ENCODE peak calls at places on chromosomes 6 and 20, in six cellular contexts. W, V, Z, E, U and L are unnamed samples.

GRCh38 chr6:81938991-81939773 is 186.7 kb upstream of the TENT5A start:
- DNase-seq in W (no peak), V (no peak), Z (peak; percentile 84), E (no peak), U (peak; percentile 40), L (no peak)

GRCh38 chr6:29845405-29846006 is 17.9 kb downstream of the HLA-G start:
- DNase-seq in W (no peak), V (peak; percentile 88), Z (no peak), E (no peak), U (peak; percentile 64), L (no peak)

GRCh38 chr6:139982652-139983051 is 608.2 kb upstream of the CITED2 start:
- DNase-seq in W (peak; percentile 65), V (no peak), Z (peak; percentile 82), E (no peak), U (no peak), L (no peak)

GRCh38 chr6:16007146-16007545 is 121.7 kb upstream of the MYLIP start:
- DNase-seq in W (no peak), V (no peak), Z (no peak), E (no peak), U (no peak), L (no peak)

GRCh38 chr6:56691201-56691595 is 48.5 kb upstream of the DST start:
- DNase-seq in W (no peak), V (no peak), Z (no peak), E (no peak), U (no peak), L (no peak)

GRCh38 chr20:19881990-19882389 is 123.9 kb downstream of the RIN2 start:
- DNase-seq in W (no peak), V (no peak), Z (no peak), E (no peak), U (no peak), L (no peak)

GRCh38 chr6:154509421-154510143 is 903 bp downstream of the CNKSR3 start:
- DNase-seq in W (no peak), V (peak; percentile 22), Z (peak; percentile 41), E (no peak), U (peak; percentile 23), L (no peak)

GRCh38 chr6:158016571-158017383 is 35.1 kb downstream of the SYNJ2 start:
- DNase-seq in W (no peak), V (no peak), Z (no peak), E (no peak), U (no peak), L (no peak)

GRCh38 chr6:52517502-52518278 is 59.2 kb downstream of the TRAM2 start:
- DNase-seq in W (peak; percentile 81), V (peak; percentile 78), Z (peak; percentile 99), E (no peak), U (peak; percentile 94), L (no peak)

GRCh38 chr6:71043902-71044301 is 87.0 kb upstream of the B3GAT2 start:
- DNase-seq in W (no peak), V (no peak), Z (peak; percentile 35), E (peak; percentile 29), U (peak; percentile 11), L (no peak)

GRCh38 chr20:58100731-58101356 is 127.6 kb downstream of the ANKRD60 start:
- DNase-seq in W (no peak), V (no peak), Z (no peak), E (no peak), U (no peak), L (no peak)

GRCh38 chr6:145137425-145137824 is 597.9 kb downstream of the EPM2A start:
- DNase-seq in W (peak; percentile 15), V (no peak), Z (peak; percentile 40), E (peak; percentile 44), U (peak; percentile 13), L (no peak)

GRCh38 chr6:79431469-79431868 is 105.8 kb downstream of the LCA5 start:
- DNase-seq in W (no peak), V (no peak), Z (no peak), E (no peak), U (no peak), L (no peak)

GRCh38 chr6:111677186-111677990 is 71.7 kb upstream of the TRAF3IP2 start:
- DNase-seq in W (no peak), V (no peak), Z (no peak), E (no peak), U (no peak), L (no peak)

GRCh38 chr6:88367248-88367647 is 201.1 kb upstream of the CNR1 start:
- DNase-seq in W (no peak), V (no peak), Z (no peak), E (no peak), U (no peak), L (no peak)

GRCh38 chr6:11354019-11354418 is 121.6 kb upstream of the NEDD9 start:
- DNase-seq in W (no peak), V (peak; percentile 93), Z (peak; percentile 90), E (no peak), U (no peak), L (peak; percentile 70)

GRCh38 chr6:81763968-81764367 is 11.5 kb upstream of the TENT5A start:
- DNase-seq in W (no peak), V (no peak), Z (no peak), E (no peak), U (no peak), L (no peak)

GRCh38 chr6:22442826-22443225 is 126.5 kb upstream of the HDGFL1 start:
- DNase-seq in W (peak; percentile 23), V (no peak), Z (no peak), E (no peak), U (no peak), L (no peak)

GRCh38 chr6:100946711-100947110 is 65.6 kb upstream of the ASCC3 start:
- DNase-seq in W (no peak), V (no peak), Z (no peak), E (no peak), U (no peak), L (no peak)

GRCh38 chr20:62159835-62160234 is 16.3 kb downstream of the SS18L1 start:
- DNase-seq in W (no peak), V (peak; percentile 60), Z (no peak), E (no peak), U (peak; percentile 86), L (no peak)

GRCh38 chr6:37126554-37126906 is 43.4 kb upstream of the PIM1 start:
- DNase-seq in W (no peak), V (no peak), Z (no peak), E (no peak), U (no peak), L (no peak)

GRCh38 chr20:13865825-13866351 is 81.1 kb downstream of the NDUFAF5 start:
- DNase-seq in W (no peak), V (no peak), Z (no peak), E (no peak), U (no peak), L (no peak)